ENCODE peak calls at places on chromosomes 11 and 22, in ten cellular contexts. P is CD4-positive, alpha-beta memory T cell; S is HL-60; I is mammary epithelial cell; N is heart right ventricle; L is CD8-positive, alpha-beta memory T cell; C is stomach; R is adrenal gland; Z is body of pancreas; X is effector memory CD4-positive, alpha-beta T cell. B is an unnamed sample.

GRCh38 chr22:41367680-41368542 is 13.8 kb upstream of the TEF start:
- DNase-seq in P (no peak), S (no peak), I (peak; percentile 20), N (peak; percentile 27), L (no peak), C (peak; percentile 49), R (peak; percentile 86), Z (peak; percentile 63), X (no peak), B (peak; percentile 77)

GRCh38 chr11:134068829-134069425 is at the start of gene JAM3:
- DNase-seq in P (peak; percentile 98), S (peak; percentile 26), I (peak; percentile 72), N (peak; percentile 96), L (peak; percentile 99), C (peak; percentile 87), R (peak; percentile 98), Z (peak; percentile 84), X (peak; percentile 91), B (peak; percentile 99)

GRCh38 chr11:65131417-65131776 is 2.9 kb downstream of the SYVN1 start:
- DNase-seq in P (no peak), S (no peak), I (no peak), N (no peak), L (peak; percentile 24), C (no peak), R (peak; percentile 48), Z (no peak), X (no peak), B (no peak)

GRCh38 chr11:78277314-78277994 is 88.7 kb downstream of the USP35 start:
- DNase-seq in P (no peak), S (peak; percentile 3), I (no peak), N (no peak), L (no peak), C (peak; percentile 68), R (no peak), Z (peak; percentile 64), X (no peak), B (no peak)

GRCh38 chr11:113448311-113448666 is 26.9 kb downstream of the DRD2 start:
- DNase-seq in P (no peak), S (no peak), I (no peak), N (no peak), L (no peak), C (no peak), R (no peak), Z (no peak), X (no peak), B (peak; percentile 34)

GRCh38 chr11:122808494-122808893 is 29.8 kb upstream of the CRTAM start:
- DNase-seq in P (no peak), S (peak; percentile 59), I (peak; percentile 71), N (peak; percentile 56), L (no peak), C (no peak), R (no peak), Z (no peak), X (no peak), B (peak; percentile 79)

GRCh38 chr11:111001091-111001430 is 244.5 kb upstream of the POU2AF2 start:
- DNase-seq in P (no peak), S (no peak), I (no peak), N (no peak), L (no peak), C (no peak), R (no peak), Z (no peak), X (no peak), B (peak; percentile 36)

GRCh38 chr22:39148727-39149535 is 3.5 kb downstream of the CBX7 start:
- DNase-seq in P (peak; percentile 67), S (no peak), I (no peak), N (no peak), L (peak; percentile 87), C (peak; percentile 47), R (peak; percentile 76), Z (peak; percentile 50), X (peak; percentile 75), B (no peak)

GRCh38 chr11:88402784-88403183 is 65.2 kb upstream of the CTSC start:
- DNase-seq in P (no peak), S (no peak), I (no peak), N (no peak), L (no peak), C (no peak), R (no peak), Z (no peak), X (no peak), B (peak; percentile 75)

GRCh38 chr22:21641417-21641794 is 696 bp upstream of the SDF2L1 start:
- DNase-seq in P (no peak), S (peak; percentile 41), I (peak; percentile 52), N (no peak), L (no peak), C (peak; percentile 53), R (peak; percentile 71), Z (peak; percentile 68), X (no peak), B (peak; percentile 74)

GRCh38 chr11:107619926-107620325 is 29.0 kb downstream of the ELMOD1 start:
- DNase-seq in P (no peak), S (no peak), I (no peak), N (no peak), L (no peak), C (no peak), R (no peak), Z (no peak), X (no peak), B (peak; percentile 36)

GRCh38 chr11:107623183-107623582 is 32.2 kb downstream of the ELMOD1 start:
- DNase-seq in P (no peak), S (no peak), I (no peak), N (no peak), L (no peak), C (no peak), R (no peak), Z (no peak), X (no peak), B (no peak)

GRCh38 chr11:107631043-107631442 is 40.1 kb downstream of the ELMOD1 start:
- DNase-seq in P (no peak), S (no peak), I (no peak), N (no peak), L (no peak), C (no peak), R (no peak), Z (no peak), X (no peak), B (no peak)

GRCh38 chr11:107621090-107621489 is 30.1 kb downstream of the ELMOD1 start:
- DNase-seq in P (no peak), S (no peak), I (no peak), N (no peak), L (no peak), C (no peak), R (no peak), Z (no peak), X (no peak), B (no peak)

DNA sequence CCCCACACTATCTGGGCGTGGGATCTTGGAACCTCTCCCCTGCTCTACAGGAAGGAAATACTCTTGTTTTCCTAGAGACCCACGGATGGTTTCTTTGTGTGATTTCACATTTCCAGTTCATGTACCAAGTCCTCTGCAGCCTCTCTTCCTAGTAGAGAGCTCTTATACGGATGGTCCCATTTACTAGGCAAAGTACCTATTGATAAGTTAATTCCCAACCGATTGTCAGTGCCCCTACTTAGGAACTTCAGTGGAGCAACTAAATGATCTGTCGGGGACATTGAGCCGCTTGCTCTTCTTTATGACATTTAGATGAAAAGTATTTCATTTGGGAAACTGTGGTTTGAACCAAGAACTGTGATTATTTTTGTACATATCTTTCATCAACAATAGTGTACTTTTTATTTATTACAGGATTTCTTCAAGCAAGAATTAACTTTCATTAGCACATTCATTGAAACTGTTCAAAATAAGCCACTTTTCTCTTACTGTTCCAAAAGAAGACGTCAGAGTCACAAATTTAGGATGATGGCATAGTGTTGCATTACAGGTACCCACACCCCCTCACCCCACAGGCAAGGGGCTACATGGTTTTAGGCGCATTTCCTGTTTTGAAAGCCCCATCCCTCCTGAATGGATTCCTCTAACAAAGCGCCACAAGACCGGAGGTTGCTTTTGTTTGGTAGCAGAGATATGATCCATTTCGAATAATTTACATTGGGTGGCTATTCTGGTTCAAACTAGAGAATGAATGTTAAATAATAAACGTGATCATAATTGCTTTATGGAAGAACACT is 34.2 kb downstream of the ELMOD1 start:
- DNase-seq in P (no peak), S (no peak), I (no peak), N (no peak), L (no peak), C (no peak), R (no peak), Z (no peak), X (no peak), B (no peak)
- H3K4me3 ChIP-seq in P (no peak overlapping the region), S (no peak overlapping the region), I (no peak overlapping the region), N (no peak overlapping the region), L (no peak overlapping the region), C (no peak overlapping the region), R (no peak overlapping the region), Z (no peak overlapping the region), X (no peak overlapping the region), B (no peak overlapping the region)

GRCh38 chr11:10122337-10123197 is 171.5 kb downstream of the SBF2 start:
- DNase-seq in P (no peak), S (peak; percentile 42), I (peak; percentile 97), N (no peak), L (no peak), C (no peak), R (peak; percentile 59), Z (no peak), X (no peak), B (peak; percentile 51)
- H3K27ac ChIP-seq in P (no peak overlapping the region), S (no peak overlapping the region), I (peak overlapping the region; percentile 98), N (peak overlapping the region; percentile 33), L (no peak overlapping the region), C (no peak overlapping the region), R (no peak overlapping the region), Z (no peak overlapping the region), X (no peak overlapping the region), B (no peak overlapping the region)

GRCh38 chr11:83191986-83192385 is 1.5 kb upstream of the ANKRD42 start:
- DNase-seq in P (no peak), S (no peak), I (no peak), N (no peak), L (no peak), C (no peak), R (no peak), Z (no peak), X (no peak), B (no peak)
- H3K4me3 ChIP-seq in P (no peak overlapping the region), S (peak overlapping the region; percentile 92), I (no peak overlapping the region), N (peak overlapping the region; percentile 86), L (no peak overlapping the region), C (peak overlapping the region; percentile 85), R (no peak overlapping the region), Z (no peak overlapping the region), X (no peak overlapping the region), B (peak overlapping the region; percentile 90)

GRCh38 chr11:1845095-1845429 is 6.3 kb downstream of the TNNI2 start:
- DNase-seq in P (no peak), S (no peak), I (no peak), N (no peak), L (no peak), C (no peak), R (no peak), Z (no peak), X (no peak), B (no peak)
- H3K27ac ChIP-seq in P (peak overlapping the region; percentile 43), S (peak overlapping the region; percentile 69), I (no peak overlapping the region), N (peak overlapping the region; percentile 62), L (peak overlapping the region; percentile 18), C (peak overlapping the region; percentile 62), R (peak overlapping the region; percentile 85), Z (peak overlapping the region; percentile 98), X (peak overlapping the region; percentile 49), B (no peak overlapping the region)

GRCh38 chr11:6259638-6260019 is at the start of gene CCKBR:
- DNase-seq in P (peak; percentile 9), S (no peak), I (no peak), N (no peak), L (peak; percentile 51), C (peak; percentile 81), R (no peak), Z (peak; percentile 64), X (peak; percentile 15), B (no peak)
- H3K4me3 ChIP-seq in P (peak within 1 kb of the TSS; percentile 23), S (peak within 1 kb of the TSS; percentile 9), I (no peak within 1 kb of the TSS), N (peak within 1 kb of the TSS; percentile 46), L (peak within 1 kb of the TSS; percentile 50), C (peak within 1 kb of the TSS; percentile 58), R (no peak within 1 kb of the TSS), Z (peak within 1 kb of the TSS; percentile 17), X (peak within 1 kb of the TSS; percentile 58), B (peak within 1 kb of the TSS; percentile 11)

GRCh38 chr11:119108151-119108856 is 1.2 kb downstream of the C2CD2L start:
- DNase-seq in P (peak; percentile 41), S (peak; percentile 73), I (peak; percentile 37), N (no peak), L (peak; percentile 58), C (peak; percentile 53), R (no peak), Z (peak; percentile 46), X (no peak), B (peak; percentile 37)
- H3K27ac ChIP-seq in P (peak overlapping the region; percentile 81), S (peak overlapping the region; percentile 86), I (peak overlapping the region; percentile 44), N (peak overlapping the region; percentile 82), L (peak overlapping the region; percentile 82), C (peak overlapping the region; percentile 88), R (no peak overlapping the region), Z (peak overlapping the region; percentile 78), X (peak overlapping the region; percentile 73), B (peak overlapping the region; percentile 24)